ENCODE peak calls at places on chromosomes 12 and 14, in four cellular contexts. V, D, A and Z are unnamed samples.

GRCh38 chr14:100874411-100875091 is 29.0 kb downstream of the RTL1 start:
- DNase-seq in V (no peak), D (no peak), A (no peak), Z (no peak)

GRCh38 chr12:113111247-113111646 is 24.3 kb downstream of the RASAL1 start:
- DNase-seq in V (no peak), D (no peak), A (no peak), Z (no peak)

GRCh38 chr14:68519788-68520187 is 273.1 kb downstream of the ZFP36L1 start:
- DNase-seq in V (no peak), D (no peak), A (no peak), Z (no peak)

GRCh38 chr14:29926228-29926627 is 1.4 kb downstream of the PRKD1 start:
- DNase-seq in V (no peak), D (no peak), A (no peak), Z (peak)

GRCh38 chr12:127964717-127965116 is 302.3 kb upstream of the TMEM132C start:
- DNase-seq in V (no peak), D (no peak), A (no peak), Z (peak)

GRCh38 chr12:3998968-3999792 is 126.0 kb upstream of the PARP11 start:
- DNase-seq in V (no peak), D (no peak), A (no peak), Z (peak)

GRCh38 chr14:84403585-84403984 is 1126.4 kb upstream of the FLRT2 start:
- DNase-seq in V (peak), D (no peak), A (no peak), Z (peak)

GRCh38 chr14:53450871-53451270 is 297.7 kb upstream of the DDHD1 start:
- DNase-seq in V (no peak), D (no peak), A (no peak), Z (no peak)

GRCh38 chr14:95490727-95491451 is 25.6 kb downstream of the SYNE3 start:
- DNase-seq in V (no peak), D (no peak), A (no peak), Z (no peak)

GRCh38 chr12:57720606-57721595 is 17.6 kb downstream of the AGAP2 start:
- DNase-seq in V (no peak), D (no peak), A (no peak), Z (no peak)

GRCh38 chr14:54902143-54902520 is 494 bp downstream of the GCH1 start:
- DNase-seq in V (peak), D (peak), A (peak), Z (peak)

GRCh38 chr14:50822501-50823042 is 8.4 kb downstream of the NIN start:
- DNase-seq in V (no peak), D (no peak), A (no peak), Z (no peak)

GRCh38 chr14:103436533-103436932 is 51.3 kb downstream of the MARK3 start:
- DNase-seq in V (no peak), D (peak), A (no peak), Z (no peak)

GRCh38 chr12:42306297-42306696 is 19.6 kb downstream of the ZCRB1 start:
- DNase-seq in V (no peak), D (no peak), A (no peak), Z (no peak)

GRCh38 chr12:31207799-31208465 is 118.0 kb downstream of the SINHCAF start:
- DNase-seq in V (no peak), D (no peak), A (no peak), Z (no peak)

GRCh38 chr12:120678572-120678971 is 8.4 kb upstream of the MLEC start:
- DNase-seq in V (no peak), D (no peak), A (no peak), Z (no peak)

GRCh38 chr12:6116481-6117021 is 7.9 kb downstream of the VWF start:
- DNase-seq in V (no peak), D (peak), A (no peak), Z (no peak)

GRCh38 chr12:28899951-28900350 is 249.1 kb upstream of the FAR2 start:
- DNase-seq in V (no peak), D (peak), A (no peak), Z (no peak)

GRCh38 chr14:50667491-50668007 is 557 bp downstream of the SAV1 start:
- DNase-seq in V (peak), D (no peak), A (no peak), Z (peak)

GRCh38 chr12:89016970-89017778 is 335.1 kb downstream of the DUSP6 start:
- DNase-seq in V (peak), D (peak), A (no peak), Z (peak)

GRCh38 chr14:61588419-61588901 is 106.9 kb upstream of the HIF1A start:
- DNase-seq in V (no peak), D (peak), A (no peak), Z (no peak)

GRCh38 chr12:110658242-110658641 is 30.7 kb downstream of the HVCN1 start:
- DNase-seq in V (no peak), D (no peak), A (no peak), Z (no peak)

GRCh38 chr12:110656071-110656655 is 32.8 kb downstream of the HVCN1 start:
- DNase-seq in V (no peak), D (no peak), A (no peak), Z (no peak)

GRCh38 chr12:110661337-110661972 is 27.5 kb downstream of the HVCN1 start:
- DNase-seq in V (no peak), D (no peak), A (no peak), Z (no peak)

GRCh38 chr12:110658882-110659281 is 30.0 kb downstream of the HVCN1 start:
- DNase-seq in V (no peak), D (no peak), A (no peak), Z (no peak)

GRCh38 chr12:110657747-110658146 is 31.2 kb downstream of the HVCN1 start:
- DNase-seq in V (no peak), D (no peak), A (no peak), Z (no peak)
- H3K27ac ChIP-seq in V (no peak), D (no peak), A (no peak), Z (no peak)

DNA sequence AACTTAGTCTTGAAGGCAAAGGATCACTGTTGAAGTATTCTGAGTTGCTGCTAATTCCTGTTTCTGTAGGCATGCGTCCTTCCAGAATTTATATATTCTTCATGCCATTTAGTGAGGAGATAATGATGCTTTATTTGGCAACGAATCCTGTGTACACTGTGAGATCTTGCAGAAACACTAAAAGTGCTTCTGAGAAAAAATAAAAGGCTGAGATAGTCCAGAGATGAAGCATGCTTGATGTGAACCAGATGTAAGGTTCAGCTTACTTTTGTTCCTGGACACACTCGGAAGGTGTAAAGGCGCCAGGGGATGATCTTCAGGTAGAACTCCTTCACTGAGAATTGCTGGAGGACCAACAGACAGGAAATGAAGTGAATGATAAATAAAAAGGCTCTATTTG is 39.1 kb downstream of the AREL1 start:
- DNase-seq in V (no peak), D (no peak), A (no peak), Z (no peak)
- H3K56ac ChIP-seq in V (no peak), D (no peak), A (no peak), Z (no peak)

GRCh38 chr14:105168496-105168978 is at the start of gene JAG2:
- DNase-seq in V (peak), D (no peak), A (no peak), Z (peak)
- H3K27ac ChIP-seq in V (no peak), D (no peak), A (no peak), Z (no peak)

GRCh38 chr12:76384560-76384959 is 36.3 kb upstream of the BBS10 start:
- DNase-seq in V (no peak), D (no peak), A (no peak), Z (peak)
- H3K56ac ChIP-seq in V (no peak), D (no peak), A (no peak), Z (no peak)

GRCh38 chr12:2677142-2677880 is 117.5 kb upstream of the FKBP4 start:
- DNase-seq in V (peak), D (no peak), A (no peak), Z (no peak)

GRCh38 chr12:2678416-2678815 is 116.4 kb upstream of the FKBP4 start:
- DNase-seq in V (peak), D (no peak), A (no peak), Z (no peak)

GRCh38 chr12:2672863-2673262 is 121.9 kb upstream of the FKBP4 start:
- DNase-seq in V (no peak), D (no peak), A (no peak), Z (no peak)

GRCh38 chr12:2675776-2676175 is 119.0 kb upstream of the FKBP4 start:
- DNase-seq in V (peak), D (no peak), A (no peak), Z (no peak)

GRCh38 chr12:2673966-2674810 is 120.6 kb upstream of the FKBP4 start:
- DNase-seq in V (peak), D (no peak), A (no peak), Z (peak)
- H3K27ac ChIP-seq in V (no peak), D (no peak), A (no peak), Z (no peak)

GRCh38 chr12:114123108-114123507 is 157.0 kb upstream of the RBM19 start:
- DNase-seq in V (peak), D (no peak), A (no peak), Z (peak)
- H3K56ac ChIP-seq in V (no peak), D (no peak), A (no peak), Z (no peak)

GRCh38 chr12:52494518-52494917 is 1.5 kb upstream of the KRT6A start:
- DNase-seq in V (no peak), D (no peak), A (no peak), Z (peak)
- H3K27ac ChIP-seq in V (no peak), D (no peak), A (no peak), Z (no peak)

GRCh38 chr14:23523229-23524016 is 28.1 kb downstream of the ZFHX2 start:
- DNase-seq in V (no peak), D (no peak), A (no peak), Z (no peak)
- H3K56ac ChIP-seq in V (no peak), D (no peak), A (no peak), Z (no peak)

DNA sequence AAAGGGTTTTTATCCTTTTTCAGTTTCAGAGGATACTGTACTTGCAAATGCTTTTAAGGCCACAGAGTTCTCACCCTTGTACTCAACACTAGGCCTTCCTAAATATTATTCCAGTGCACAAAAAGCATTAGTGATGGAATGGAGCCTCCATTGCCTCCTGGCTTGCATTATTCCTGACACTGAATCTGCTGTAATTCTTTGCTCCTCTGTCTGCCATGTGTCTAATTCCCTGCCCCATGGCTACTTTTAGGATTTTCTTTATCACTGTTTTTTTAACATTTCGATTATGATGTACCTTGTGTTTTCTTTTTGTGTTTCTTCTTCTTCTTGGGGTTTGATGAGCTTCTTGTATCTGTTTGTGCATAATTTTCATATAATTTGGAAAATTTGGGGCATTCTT is 29.5 kb downstream of the SUSD6 start:
- DNase-seq in V (no peak), D (no peak), A (no peak), Z (no peak)
- H3K27ac ChIP-seq in V (no peak), D (no peak), A (no peak), Z (no peak)

DNA sequence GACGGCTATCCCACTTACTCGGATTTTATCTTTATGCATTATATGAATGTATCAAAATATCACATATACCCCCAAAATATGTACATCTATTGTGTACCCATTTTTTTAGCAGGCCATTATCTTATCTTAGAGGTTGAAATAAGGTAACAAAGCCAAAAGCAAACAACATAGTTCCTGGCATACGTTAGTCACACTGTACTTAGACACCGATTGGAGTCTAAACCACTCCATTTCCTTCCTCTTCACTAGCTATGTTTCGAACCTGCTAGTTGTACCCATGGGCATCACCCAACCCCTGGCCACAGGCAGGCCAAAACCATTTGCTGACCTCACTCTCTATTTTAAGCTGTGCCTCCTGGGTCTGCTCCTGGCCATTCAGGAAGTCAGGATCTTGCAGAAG is 66.3 kb downstream of the GRIN2B start:
- DNase-seq in V (no peak), D (no peak), A (no peak), Z (no peak)
- H3K56ac ChIP-seq in V (no peak), D (no peak), A (no peak), Z (no peak)